ENCODE peak calls at places on chromosomes 4 and X, in four cellular contexts. B is kidney tubule cell, N is A549, W is astrocyte of the spinal cord. L is an unnamed sample.

GRCh38 chr4:10625130-10625529 is 59.4 kb downstream of the CLNK start:
- DNase-seq in W (peak), B (no peak), N (no peak), L (no peak)

GRCh38 chr4:139973015-139973414 is 181.0 kb downstream of the MAML3 start:
- DNase-seq in B (peak), N (no peak), W (peak), L (no peak)

GRCh38 chrX:153816821-153817220 is 13.5 kb downstream of the PDZD4 start:
- DNase-seq in W (no peak), N (no peak), B (no peak), L (no peak)

GRCh38 chr4:145930592-145930991 is 8.0 kb downstream of the ZNF827 start:
- DNase-seq in B (no peak), W (no peak), N (no peak), L (no peak)

GRCh38 chr4:83109480-83110221 is 4.9 kb downstream of the PLAC8 start:
- DNase-seq in W (peak), B (peak), N (peak), L (peak)

GRCh38 chrX:21408324-21408723 is 34.1 kb downstream of the CNKSR2 start:
- DNase-seq in W (peak), N (no peak), B (no peak), L (no peak)

GRCh38 chr4:91795947-91796346 is 507.8 kb upstream of the GRID2 start:
- DNase-seq in B (no peak), W (no peak), N (no peak), L (no peak)

GRCh38 chrX:50905334-50905733 is 5.2 kb upstream of the BMP15 start:
- DNase-seq in N (peak), W (no peak), B (peak), L (no peak)

GRCh38 chr4:37976991-37977470 is 16.8 kb downstream of the PTTG2 start:
- DNase-seq in W (peak), N (peak), B (peak), L (peak)

GRCh38 chrX:41759817-41760216 is 35.8 kb downstream of the GPR82 start:
- DNase-seq in W (peak), N (peak), B (peak), L (peak)

GRCh38 chrX:56729152-56729557 is at the start of gene NBDY:
- DNase-seq in W (peak), B (peak), N (peak), L (peak)

GRCh38 chr4:1600211-1600780 is 83.8 kb downstream of the FAM53A start:
- DNase-seq in B (no peak), N (no peak), W (no peak), L (no peak)

GRCh38 chr4:160546201-160546600 is 1443.3 kb downstream of the RAPGEF2 start:
- DNase-seq in W (no peak), B (no peak), N (no peak), L (no peak)

GRCh38 chrX:30495468-30495867 is 82.1 kb downstream of the TASL start:
- DNase-seq in W (no peak), N (no peak), B (no peak), L (no peak)

GRCh38 chr4:76585897-76586360 is 150.9 kb downstream of the SHROOM3 start:
- DNase-seq in W (peak), N (peak), B (peak), L (no peak)